ENCODE peak calls at places on chromosome 11, in eight cellular contexts. One of them, this sample, is unnamed.

GRCh38 chr11:66686801-66687750 is 9.4 kb upstream of the RBM4B start:
- DNase-seq in sigmoid colon: peak; percentile 57
- DNase-seq in fibroblast of lung: no peak
- DNase-seq in type B pancreatic cell: no peak
- DNase-seq in CD4-positive, alpha-beta T cell: no peak
- DNase-seq in OCI-LY7: no peak
- DNase-seq in progenitor cell of endocrine pancreas: no peak
- DNase-seq in cardiac muscle cell: no peak
- DNase-seq in this sample: no peak

GRCh38 chr11:108496643-108497256 is 1.4 kb downstream of the POGLUT3 start:
- DNase-seq in sigmoid colon: no peak
- DNase-seq in fibroblast of lung: peak; percentile 52
- DNase-seq in type B pancreatic cell: no peak
- DNase-seq in CD4-positive, alpha-beta T cell: no peak
- DNase-seq in OCI-LY7: no peak
- DNase-seq in progenitor cell of endocrine pancreas: no peak
- DNase-seq in cardiac muscle cell: no peak
- DNase-seq in this sample: no peak

GRCh38 chr11:59000007-59000406 is 60.7 kb downstream of the GLYATL1 start:
- DNase-seq in sigmoid colon: no peak
- DNase-seq in fibroblast of lung: no peak
- DNase-seq in type B pancreatic cell: no peak
- DNase-seq in CD4-positive, alpha-beta T cell: no peak
- DNase-seq in OCI-LY7: no peak
- DNase-seq in progenitor cell of endocrine pancreas: no peak
- DNase-seq in cardiac muscle cell: no peak
- DNase-seq in this sample: no peak

GRCh38 chr11:86617502-86617901 is 54.9 kb downstream of the ME3 start:
- DNase-seq in sigmoid colon: no peak
- DNase-seq in fibroblast of lung: peak; percentile 70
- DNase-seq in type B pancreatic cell: no peak
- DNase-seq in CD4-positive, alpha-beta T cell: no peak
- DNase-seq in OCI-LY7: no peak
- DNase-seq in progenitor cell of endocrine pancreas: no peak
- DNase-seq in cardiac muscle cell: no peak
- DNase-seq in this sample: no peak

GRCh38 chr11:29310016-29310415 is 706.8 kb downstream of the KCNA4 start:
- DNase-seq in sigmoid colon: no peak
- DNase-seq in fibroblast of lung: peak; percentile 96
- DNase-seq in type B pancreatic cell: no peak
- DNase-seq in CD4-positive, alpha-beta T cell: no peak
- DNase-seq in OCI-LY7: no peak
- DNase-seq in progenitor cell of endocrine pancreas: no peak
- DNase-seq in cardiac muscle cell: no peak
- DNase-seq in this sample: no peak

GRCh38 chr11:114132427-114132826 is 72.9 kb downstream of the ZBTB16 start:
- DNase-seq in sigmoid colon: no peak
- DNase-seq in fibroblast of lung: no peak
- DNase-seq in type B pancreatic cell: no peak
- DNase-seq in CD4-positive, alpha-beta T cell: no peak
- DNase-seq in OCI-LY7: no peak
- DNase-seq in progenitor cell of endocrine pancreas: no peak
- DNase-seq in cardiac muscle cell: no peak
- DNase-seq in this sample: no peak

GRCh38 chr11:15114501-15115475 is at the start of gene INSC:
- DNase-seq in sigmoid colon: no peak
- DNase-seq in fibroblast of lung: peak; percentile 28
- DNase-seq in type B pancreatic cell: no peak
- DNase-seq in CD4-positive, alpha-beta T cell: no peak
- DNase-seq in OCI-LY7: no peak
- DNase-seq in progenitor cell of endocrine pancreas: peak; percentile 20
- DNase-seq in cardiac muscle cell: peak; percentile 65
- DNase-seq in this sample: no peak

GRCh38 chr11:121886005-121886739 is 229.8 kb downstream of the BLID start:
- DNase-seq in sigmoid colon: peak; percentile 84
- DNase-seq in fibroblast of lung: no peak
- DNase-seq in type B pancreatic cell: no peak
- DNase-seq in CD4-positive, alpha-beta T cell: no peak
- DNase-seq in OCI-LY7: no peak
- DNase-seq in progenitor cell of endocrine pancreas: no peak
- DNase-seq in cardiac muscle cell: peak; percentile 28
- DNase-seq in this sample: no peak

DNA sequence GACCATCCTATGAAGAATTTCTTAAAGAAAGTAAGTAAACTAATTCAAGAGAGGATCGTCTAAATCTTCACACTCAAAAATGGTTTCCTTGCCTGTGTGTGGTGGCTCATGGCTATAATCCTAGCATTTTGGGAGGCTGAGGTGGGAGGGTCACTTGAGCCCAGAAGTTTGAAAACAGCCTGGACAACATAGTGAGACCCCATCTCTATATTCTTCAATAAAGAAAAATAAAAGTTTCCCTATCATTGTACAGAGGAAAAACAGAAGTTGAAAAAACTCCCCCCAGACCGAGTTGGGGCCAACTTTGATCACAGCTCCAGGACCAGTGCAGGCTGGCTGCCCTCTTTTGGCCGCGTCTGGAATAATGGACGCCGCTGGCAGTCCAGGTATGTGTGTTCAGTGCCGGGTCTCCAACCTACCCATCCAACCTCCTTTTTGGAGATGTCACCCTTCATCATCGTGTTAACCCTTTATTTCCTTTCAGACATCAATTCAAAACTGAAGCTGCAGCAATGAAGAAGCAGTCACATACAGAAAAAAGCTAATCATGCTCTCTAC is 3.0 kb downstream of the RPS25 start:
- DNase-seq in sigmoid colon: peak; percentile 7
- DNase-seq in fibroblast of lung: no peak
- DNase-seq in type B pancreatic cell: no peak
- DNase-seq in CD4-positive, alpha-beta T cell: no peak
- DNase-seq in OCI-LY7: no peak
- DNase-seq in progenitor cell of endocrine pancreas: no peak
- DNase-seq in cardiac muscle cell: no peak
- DNase-seq in this sample: no peak
- TF ChIP-seq CTCF in sigmoid colon: no peak
- TF ChIP-seq CTCF in fibroblast of lung: no peak
- TF ChIP-seq CTCF in type B pancreatic cell: peak; percentile 19
- TF ChIP-seq CTCF in CD4-positive, alpha-beta T cell: no peak
- TF ChIP-seq CTCF in OCI-LY7: peak; percentile 49
- TF ChIP-seq CTCF in progenitor cell of endocrine pancreas: no peak
- TF ChIP-seq CTCF in cardiac muscle cell: no peak
- TF ChIP-seq CTCF in this sample: no peak

GRCh38 chr11:110600322-110600721 is 111.9 kb downstream of the ARHGAP20 start:
- DNase-seq in sigmoid colon: no peak
- DNase-seq in fibroblast of lung: no peak
- DNase-seq in type B pancreatic cell: no peak
- DNase-seq in CD4-positive, alpha-beta T cell: no peak
- DNase-seq in OCI-LY7: no peak
- DNase-seq in progenitor cell of endocrine pancreas: no peak
- DNase-seq in cardiac muscle cell: no peak
- DNase-seq in this sample: no peak

GRCh38 chr11:110599207-110599606 is 113.0 kb downstream of the ARHGAP20 start:
- DNase-seq in sigmoid colon: no peak
- DNase-seq in fibroblast of lung: no peak
- DNase-seq in type B pancreatic cell: no peak
- DNase-seq in CD4-positive, alpha-beta T cell: no peak
- DNase-seq in OCI-LY7: no peak
- DNase-seq in progenitor cell of endocrine pancreas: no peak
- DNase-seq in cardiac muscle cell: no peak
- DNase-seq in this sample: no peak

GRCh38 chr11:110601941-110602340 is 110.3 kb downstream of the ARHGAP20 start:
- DNase-seq in sigmoid colon: no peak
- DNase-seq in fibroblast of lung: no peak
- DNase-seq in type B pancreatic cell: no peak
- DNase-seq in CD4-positive, alpha-beta T cell: no peak
- DNase-seq in OCI-LY7: no peak
- DNase-seq in progenitor cell of endocrine pancreas: no peak
- DNase-seq in cardiac muscle cell: no peak
- DNase-seq in this sample: no peak

DNA sequence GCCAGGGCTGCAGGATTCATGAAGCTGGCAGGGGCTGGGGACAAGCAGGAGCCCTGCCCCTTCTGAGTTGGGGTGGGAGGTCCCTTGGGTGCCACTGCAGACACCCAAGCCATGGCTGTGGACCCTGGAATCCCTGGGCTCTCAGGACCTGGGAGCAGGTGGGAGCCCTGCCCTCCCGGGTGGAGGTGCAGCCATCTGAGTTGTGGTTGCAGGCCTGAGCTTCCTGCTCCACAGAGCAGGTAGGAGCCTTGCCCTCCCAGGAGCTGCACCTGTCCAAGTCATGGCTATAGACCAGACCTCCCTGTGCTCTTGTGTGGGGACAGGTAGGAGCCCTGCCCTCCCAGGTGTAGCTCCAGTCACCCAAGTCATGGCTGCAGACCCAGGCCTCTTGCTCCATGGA is 113.5 kb downstream of the ARHGAP20 start:
- DNase-seq in sigmoid colon: peak; percentile 48
- DNase-seq in fibroblast of lung: no peak
- DNase-seq in type B pancreatic cell: no peak
- DNase-seq in CD4-positive, alpha-beta T cell: no peak
- DNase-seq in OCI-LY7: no peak
- DNase-seq in progenitor cell of endocrine pancreas: no peak
- DNase-seq in cardiac muscle cell: no peak
- DNase-seq in this sample: no peak
- TF ChIP-seq CTCF in sigmoid colon: no peak
- TF ChIP-seq CTCF in fibroblast of lung: no peak
- TF ChIP-seq CTCF in type B pancreatic cell: no peak
- TF ChIP-seq CTCF in CD4-positive, alpha-beta T cell: no peak
- TF ChIP-seq CTCF in OCI-LY7: no peak
- TF ChIP-seq CTCF in progenitor cell of endocrine pancreas: no peak
- TF ChIP-seq CTCF in cardiac muscle cell: no peak
- TF ChIP-seq CTCF in this sample: no peak

GRCh38 chr11:131066551-131066950 is 150.3 kb upstream of the SNX19 start:
- DNase-seq in sigmoid colon: no peak
- DNase-seq in fibroblast of lung: no peak
- DNase-seq in type B pancreatic cell: no peak
- DNase-seq in CD4-positive, alpha-beta T cell: no peak
- DNase-seq in OCI-LY7: no peak
- DNase-seq in progenitor cell of endocrine pancreas: no peak
- DNase-seq in cardiac muscle cell: no peak
- DNase-seq in this sample: no peak

GRCh38 chr11:131064373-131064991 is 148.2 kb upstream of the SNX19 start:
- DNase-seq in sigmoid colon: no peak
- DNase-seq in fibroblast of lung: peak; percentile 65
- DNase-seq in type B pancreatic cell: no peak
- DNase-seq in CD4-positive, alpha-beta T cell: no peak
- DNase-seq in OCI-LY7: peak; percentile 68
- DNase-seq in progenitor cell of endocrine pancreas: peak; percentile 48
- DNase-seq in cardiac muscle cell: peak; percentile 83
- DNase-seq in this sample: no peak

GRCh38 chr11:131065435-131066295 is 149.4 kb upstream of the SNX19 start:
- DNase-seq in sigmoid colon: no peak
- DNase-seq in fibroblast of lung: no peak
- DNase-seq in type B pancreatic cell: no peak
- DNase-seq in CD4-positive, alpha-beta T cell: no peak
- DNase-seq in OCI-LY7: no peak
- DNase-seq in progenitor cell of endocrine pancreas: no peak
- DNase-seq in cardiac muscle cell: peak; percentile 32
- DNase-seq in this sample: no peak

GRCh38 chr11:131073167-131073566 is 156.9 kb upstream of the SNX19 start:
- DNase-seq in sigmoid colon: no peak
- DNase-seq in fibroblast of lung: no peak
- DNase-seq in type B pancreatic cell: no peak
- DNase-seq in CD4-positive, alpha-beta T cell: no peak
- DNase-seq in OCI-LY7: no peak
- DNase-seq in progenitor cell of endocrine pancreas: no peak
- DNase-seq in cardiac muscle cell: no peak
- DNase-seq in this sample: no peak

DNA sequence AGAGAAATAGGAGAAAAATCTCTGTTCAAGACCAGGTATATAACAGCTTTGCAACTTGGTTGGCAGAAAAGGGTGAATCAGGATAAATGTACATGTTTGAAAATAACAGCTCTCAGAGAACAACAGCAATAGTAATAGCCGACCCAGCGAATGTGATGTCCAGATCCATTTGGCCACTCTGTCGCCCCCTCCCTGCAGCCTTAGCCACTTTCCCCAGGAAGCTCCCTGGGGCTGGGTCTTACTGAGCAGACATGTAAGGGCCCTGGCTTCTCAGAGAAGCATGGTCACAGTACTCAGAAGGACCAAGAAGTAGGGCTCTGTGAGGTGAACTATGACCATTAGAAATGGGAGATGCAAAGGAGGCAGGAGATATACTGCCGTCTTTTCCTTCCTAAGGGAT is 154.1 kb upstream of the SNX19 start:
- DNase-seq in sigmoid colon: no peak
- DNase-seq in fibroblast of lung: no peak
- DNase-seq in type B pancreatic cell: no peak
- DNase-seq in CD4-positive, alpha-beta T cell: no peak
- DNase-seq in OCI-LY7: no peak
- DNase-seq in progenitor cell of endocrine pancreas: no peak
- DNase-seq in cardiac muscle cell: no peak
- DNase-seq in this sample: no peak
- TF ChIP-seq CTCF in sigmoid colon: no peak
- TF ChIP-seq CTCF in fibroblast of lung: peak; percentile 2
- TF ChIP-seq CTCF in type B pancreatic cell: peak; percentile 19
- TF ChIP-seq CTCF in CD4-positive, alpha-beta T cell: no peak
- TF ChIP-seq CTCF in OCI-LY7: peak; percentile 16
- TF ChIP-seq CTCF in progenitor cell of endocrine pancreas: no peak
- TF ChIP-seq CTCF in cardiac muscle cell: no peak
- TF ChIP-seq CTCF in this sample: no peak

GRCh38 chr11:590997-591396 is 14.7 kb downstream of the PHRF1 start:
- DNase-seq in sigmoid colon: no peak
- DNase-seq in fibroblast of lung: no peak
- DNase-seq in type B pancreatic cell: no peak
- DNase-seq in CD4-positive, alpha-beta T cell: no peak
- DNase-seq in OCI-LY7: no peak
- DNase-seq in progenitor cell of endocrine pancreas: no peak
- DNase-seq in cardiac muscle cell: no peak
- DNase-seq in this sample: no peak

GRCh38 chr11:592501-592900 is 16.2 kb downstream of the PHRF1 start:
- DNase-seq in sigmoid colon: no peak
- DNase-seq in fibroblast of lung: no peak
- DNase-seq in type B pancreatic cell: no peak
- DNase-seq in CD4-positive, alpha-beta T cell: no peak
- DNase-seq in OCI-LY7: no peak
- DNase-seq in progenitor cell of endocrine pancreas: no peak
- DNase-seq in cardiac muscle cell: no peak
- DNase-seq in this sample: no peak

GRCh38 chr11:595400-595799 is 19.1 kb downstream of the PHRF1 start:
- DNase-seq in sigmoid colon: no peak
- DNase-seq in fibroblast of lung: no peak
- DNase-seq in type B pancreatic cell: no peak
- DNase-seq in CD4-positive, alpha-beta T cell: no peak
- DNase-seq in OCI-LY7: no peak
- DNase-seq in progenitor cell of endocrine pancreas: no peak
- DNase-seq in cardiac muscle cell: no peak
- DNase-seq in this sample: no peak

GRCh38 chr11:592918-593317 is 16.6 kb downstream of the PHRF1 start:
- DNase-seq in sigmoid colon: no peak
- DNase-seq in fibroblast of lung: no peak
- DNase-seq in type B pancreatic cell: no peak
- DNase-seq in CD4-positive, alpha-beta T cell: no peak
- DNase-seq in OCI-LY7: no peak
- DNase-seq in progenitor cell of endocrine pancreas: no peak
- DNase-seq in cardiac muscle cell: no peak
- DNase-seq in this sample: no peak

DNA sequence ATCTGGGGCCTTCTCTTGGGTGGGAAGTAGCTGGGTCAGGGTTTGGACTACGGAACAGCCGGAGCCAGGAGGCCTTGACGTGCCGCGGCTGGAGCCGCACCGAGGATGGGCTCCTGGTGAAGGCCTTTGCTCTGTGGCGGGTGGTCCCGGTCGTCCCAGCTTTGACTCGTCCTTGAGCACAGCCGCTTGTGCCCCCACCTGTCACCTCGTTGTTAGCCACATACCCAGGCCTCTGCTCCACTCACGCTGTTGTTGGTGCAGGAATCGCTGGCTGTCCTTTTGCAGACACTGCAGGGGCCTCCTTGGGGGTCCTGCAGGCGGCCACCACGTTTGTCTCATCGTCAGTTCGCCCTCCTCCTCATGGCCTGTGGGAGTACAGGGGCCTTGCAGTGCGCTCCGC is 17.1 kb downstream of the PHRF1 start:
- DNase-seq in sigmoid colon: no peak
- DNase-seq in fibroblast of lung: no peak
- DNase-seq in type B pancreatic cell: no peak
- DNase-seq in CD4-positive, alpha-beta T cell: no peak
- DNase-seq in OCI-LY7: no peak
- DNase-seq in progenitor cell of endocrine pancreas: no peak
- DNase-seq in cardiac muscle cell: no peak
- DNase-seq in this sample: no peak
- TF ChIP-seq CTCF in sigmoid colon: no peak
- TF ChIP-seq CTCF in fibroblast of lung: no peak
- TF ChIP-seq CTCF in type B pancreatic cell: no peak
- TF ChIP-seq CTCF in CD4-positive, alpha-beta T cell: no peak
- TF ChIP-seq CTCF in OCI-LY7: no peak
- TF ChIP-seq CTCF in progenitor cell of endocrine pancreas: no peak
- TF ChIP-seq CTCF in cardiac muscle cell: no peak
- TF ChIP-seq CTCF in this sample: no peak

This sample was measured in activated B cell treated with CpG ODN at 0.5 μM for 24 hours.